ENCODE peak calls at places on chromosomes 2 and 18, in five cellular contexts. Y is fibroblast of pulmonary artery, J is bronchial epithelial cell, B is GM13976, F is B cell. E is an unnamed sample.

GRCh38 chr2:136021976-136022375 is 36.5 kb upstream of the DARS1 start:
- DNase-seq in F (no peak), J (no peak), B (no peak), Y (no peak), E (no peak)

GRCh38 chr2:226002438-226002837 is 602.9 kb downstream of the NYAP2 start:
- DNase-seq in J (peak), F (no peak), Y (peak), B (no peak), E (peak)

GRCh38 chr2:171630812-171631626 is 56.2 kb upstream of the DYNC1I2 start:
- DNase-seq in F (no peak), J (no peak), Y (peak), B (no peak), E (no peak)

GRCh38 chr18:79556829-79557585 is 122.6 kb upstream of the CTDP1 start:
- DNase-seq in F (peak), J (no peak), Y (no peak), B (no peak), E (no peak)

GRCh38 chr18:22166070-22166972 is 3.1 kb upstream of the GATA6 start:
- DNase-seq in J (no peak), B (no peak), Y (peak), F (no peak), E (no peak)

GRCh38 chr2:232075080-232075479 is 113.6 kb downstream of the DIS3L2 start:
- DNase-seq in J (peak), F (no peak), B (no peak), Y (peak), E (no peak)

GRCh38 chr2:156687715-156688114 is 251.5 kb downstream of the GPD2 start:
- DNase-seq in B (no peak), J (peak), F (no peak), Y (peak), E (no peak)

GRCh38 chr2:207219716-207220414 is 54.1 kb upstream of the KLF7 start:
- DNase-seq in J (peak), F (no peak), Y (peak), B (no peak), E (no peak)

GRCh38 chr18:23828426-23828825 is 139.2 kb downstream of the LAMA3 start:
- DNase-seq in B (peak), J (peak), F (no peak), Y (peak), E (peak)

GRCh38 chr2:197113221-197113831 is 186.8 kb upstream of the PGAP1 start:
- DNase-seq in Y (peak), J (peak), B (peak), F (no peak), E (no peak)

GRCh38 chr2:11212645-11213044 is 57.4 kb downstream of the SLC66A3 start:
- DNase-seq in B (no peak), Y (no peak), F (no peak), J (no peak), E (no peak)

GRCh38 chr18:42310956-42311355 is 355.9 kb downstream of the PIK3C3 start:
- DNase-seq in Y (peak), F (no peak), B (no peak), J (peak), E (peak)

GRCh38 chr2:53949457-53949856 is 21.3 kb downstream of the PSME4 start:
- DNase-seq in Y (peak), J (peak), F (no peak), B (no peak), E (no peak)

GRCh38 chr18:45059695-45060094 is 379.0 kb downstream of the SETBP1 start:
- DNase-seq in Y (peak), J (peak), B (no peak), F (no peak), E (peak)

GRCh38 chr2:236738896-236739295 is 169.3 kb downstream of the ACKR3 start:
- DNase-seq in J (no peak), F (no peak), Y (no peak), B (no peak), E (no peak)

GRCh38 chr2:203925512-203926158 is 10.9 kb upstream of the ICOS start:
- DNase-seq in F (no peak), J (no peak), Y (no peak), B (no peak), E (no peak)

GRCh38 chr2:203934006-203934632 is 2.4 kb upstream of the ICOS start:
- DNase-seq in Y (no peak), B (no peak), F (no peak), J (no peak), E (no peak)

GRCh38 chr2:203928849-203929248 is 7.7 kb upstream of the ICOS start:
- DNase-seq in F (no peak), J (peak), Y (peak), B (no peak), E (no peak)
- TF ChIP-seq CTCF in F (no peak), J (peak), Y (peak), B (peak), E (peak)

DNA sequence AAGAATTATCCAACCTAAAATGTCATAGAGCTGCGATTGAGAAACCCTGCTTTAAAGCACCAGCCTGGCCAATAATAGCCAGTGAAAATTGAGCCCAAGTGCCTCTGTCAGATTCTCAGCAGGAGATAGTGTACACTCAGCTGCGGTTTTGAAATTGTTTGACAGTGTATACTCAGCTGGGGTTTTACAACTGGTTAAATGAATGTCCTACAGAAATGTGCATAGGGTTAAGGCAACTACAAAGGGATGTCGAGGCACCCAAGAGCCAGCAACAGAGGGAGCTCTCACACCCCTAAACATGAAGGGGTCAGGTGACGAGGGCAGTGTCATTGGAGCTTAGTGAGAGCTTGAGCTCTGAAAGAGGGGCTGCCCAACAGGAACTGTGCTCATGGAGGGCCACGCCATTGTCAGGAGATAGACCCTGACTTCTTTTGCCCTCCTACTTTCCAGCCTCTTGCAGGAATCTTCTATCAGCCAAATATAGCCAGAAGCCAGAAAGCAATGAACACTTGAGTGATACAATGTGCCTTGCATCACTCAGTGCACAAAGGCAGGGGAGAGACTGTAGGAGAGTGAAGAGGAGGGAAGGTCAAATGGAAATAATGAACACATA is 15.1 kb downstream of the ACTG2 start:
- DNase-seq in J (peak), B (peak), Y (no peak), F (peak), E (no peak)
- TF ChIP-seq CTCF in J (peak), B (peak), Y (peak), F (peak), E (no peak)

GRCh38 chr2:36544638-36545338 is 53.2 kb downstream of the FEZ2 start:
- DNase-seq in F (no peak), Y (no peak), B (no peak), J (no peak), E (no peak)
- TF ChIP-seq CTCF in F (no peak), Y (peak), B (peak), J (no peak), E (peak)

GRCh38 chr2:47539228-47539627 is 136.3 kb downstream of the MSH2 start:
- DNase-seq in B (no peak), J (no peak), Y (no peak), F (no peak), E (no peak)
- TF ChIP-seq CTCF in B (no peak), J (peak), Y (peak), F (no peak), E (peak)

DNA sequence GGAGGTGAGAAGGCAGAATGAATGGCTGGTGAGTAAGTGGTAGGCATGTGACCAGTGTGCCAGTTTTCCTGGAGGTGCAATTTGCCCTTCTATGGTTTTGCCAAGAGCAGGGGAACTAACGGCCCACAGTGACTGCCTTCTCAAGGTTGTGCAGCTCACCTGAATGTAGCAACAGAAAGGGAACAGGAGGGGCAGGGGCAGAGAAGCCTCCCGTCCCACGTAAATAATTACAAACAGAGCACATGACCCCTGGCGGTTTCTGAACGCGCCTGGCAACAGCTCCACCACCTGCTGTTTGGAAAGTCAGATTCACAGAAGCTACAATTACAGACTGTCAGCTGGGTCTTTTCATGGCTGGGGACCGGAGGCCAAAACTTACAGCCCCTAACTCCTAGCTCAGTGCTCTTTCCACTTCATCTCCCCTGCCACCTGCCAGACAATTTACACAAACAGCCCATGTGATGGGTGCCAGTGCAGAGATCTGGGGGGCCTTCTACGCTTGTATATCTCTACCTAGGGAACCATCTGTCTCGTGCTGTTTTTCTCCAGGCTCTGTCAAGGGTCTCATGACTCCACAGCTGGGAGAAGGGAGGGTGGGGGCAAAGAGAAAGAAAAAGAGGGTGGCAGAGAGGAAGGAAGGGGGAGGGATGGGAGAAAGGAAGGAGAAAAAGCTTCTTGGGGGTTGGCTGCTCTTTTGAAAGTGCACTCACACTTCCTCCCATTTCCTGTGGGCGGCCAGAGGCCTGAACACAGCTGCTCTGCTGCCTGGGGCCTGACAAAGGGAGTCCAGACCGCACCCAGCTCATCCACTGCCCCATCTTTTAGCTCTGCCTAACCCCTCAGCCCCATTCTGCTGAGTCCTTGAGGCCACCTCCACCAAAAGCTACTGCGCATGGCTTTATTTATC is 69.5 kb downstream of the POLR1A start:
- DNase-seq in J (peak), Y (peak), B (peak), F (peak), E (no peak)
- TF ChIP-seq CTCF in J (peak), Y (peak), B (peak), F (peak), E (peak)

GRCh38 chr2:101817488-101817887 is 120.0 kb downstream of the MAP4K4 start:
- DNase-seq in F (no peak), B (no peak), J (no peak), Y (no peak), E (no peak)

GRCh38 chr2:101814752-101815151 is 117.2 kb downstream of the MAP4K4 start:
- DNase-seq in F (no peak), Y (no peak), J (no peak), B (no peak), E (no peak)

GRCh38 chr2:101816598-101816997 is 119.1 kb downstream of the MAP4K4 start:
- DNase-seq in B (no peak), Y (no peak), F (no peak), J (no peak), E (no peak)

GRCh38 chr2:101815154-101815553 is 117.6 kb downstream of the MAP4K4 start:
- DNase-seq in B (no peak), F (no peak), J (no peak), Y (no peak), E (no peak)

DNA sequence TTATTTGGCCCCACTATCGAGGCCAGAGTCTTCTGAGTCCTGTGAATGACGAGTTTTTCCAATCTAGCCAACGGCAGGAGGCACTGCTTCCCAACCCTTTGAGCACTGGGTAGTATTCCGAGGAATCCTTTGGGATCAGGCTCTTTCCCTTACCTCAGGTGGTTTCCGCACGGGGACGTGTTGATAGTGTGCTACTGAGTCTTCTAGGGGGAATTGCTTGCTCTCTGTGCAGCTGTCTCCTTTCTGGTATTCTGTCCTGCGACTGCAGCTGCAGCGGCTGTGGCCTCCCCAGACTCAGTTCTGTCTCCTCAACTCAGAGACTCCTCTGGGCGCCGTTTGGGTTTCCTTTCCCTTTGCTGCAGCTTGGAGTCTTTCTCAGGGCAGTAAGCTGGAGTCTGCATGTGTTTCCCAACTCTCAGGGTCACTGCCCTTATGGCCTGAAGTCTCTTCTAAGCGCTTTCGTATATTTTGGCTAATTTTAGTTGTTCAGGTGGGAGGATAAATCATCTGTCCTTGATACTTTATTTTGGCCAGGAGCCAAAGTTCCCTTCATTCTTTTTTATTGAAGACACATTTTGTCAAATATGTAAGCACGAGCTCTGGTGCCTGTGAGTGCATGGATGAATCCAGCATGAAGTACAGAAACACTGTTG is 118.4 kb downstream of the MAP4K4 start:
- DNase-seq in B (no peak), Y (peak), J (no peak), F (no peak), E (no peak)
- TF ChIP-seq CTCF in B (no peak), Y (no peak), J (no peak), F (no peak), E (no peak)

GRCh38 chr2:108625828-108626195 is 91.5 kb downstream of the LIMS1 start:
- DNase-seq in Y (no peak), B (no peak), F (no peak), J (no peak), E (no peak)
- TF ChIP-seq CTCF in Y (no peak), B (no peak), F (no peak), J (no peak), E (no peak)

GRCh38 chr2:98577313-98577712 is 31.0 kb downstream of the COA5 start:
- DNase-seq in B (no peak), J (no peak), F (no peak), Y (no peak), E (no peak)
- TF ChIP-seq CTCF in B (no peak), J (peak), F (no peak), Y (peak), E (no peak)

DNA sequence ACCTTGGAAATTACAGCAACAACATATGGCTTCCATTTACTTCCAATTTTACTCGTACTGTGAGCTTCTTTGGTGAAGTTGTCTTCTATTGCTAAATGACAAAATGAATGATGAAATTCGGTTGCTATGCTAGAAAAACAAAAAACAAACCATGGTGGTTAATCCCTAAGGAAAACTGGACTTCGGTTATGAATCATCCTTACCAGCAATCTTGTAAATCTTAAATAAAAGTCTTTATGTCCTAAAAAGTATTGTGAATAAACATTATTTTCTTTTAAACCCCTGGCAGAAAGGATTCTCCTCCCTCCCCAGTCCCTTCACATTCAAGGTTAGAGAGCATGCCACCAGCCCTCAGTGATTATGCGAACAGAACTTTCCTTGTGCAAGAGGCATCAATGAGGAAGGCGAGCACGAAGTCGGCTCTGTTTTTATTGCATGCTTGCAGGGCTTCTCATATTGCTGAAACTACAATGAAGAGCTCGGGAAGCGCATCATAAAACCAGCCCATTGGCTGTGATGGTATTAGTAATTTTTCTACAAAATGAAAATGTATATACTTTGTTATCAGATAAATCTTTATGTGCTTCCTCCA is 62.8 kb downstream of the ZNF521 start:
- DNase-seq in J (peak), F (no peak), Y (peak), B (no peak), E (peak)
- TF ChIP-seq CTCF in J (no peak), F (no peak), Y (no peak), B (no peak), E (no peak)